ENCODE peak calls at places on chromosomes 12 and 14, in nine cellular contexts. C, F, X, R, O, D, V, W and J are unnamed samples.

GRCh38 chr12:101859664-101860607 is 17.4 kb upstream of the DRAM1 start:
- DNase-seq in C (no peak), F (no peak), X (no peak), R (no peak), O (no peak), D (peak; percentile 25), V (no peak), W (no peak), J (no peak)

GRCh38 chr12:121577443-121578180 is 3.2 kb downstream of the KDM2B start:
- DNase-seq in C (no peak), F (no peak), X (no peak), R (no peak), O (no peak), D (peak; percentile 36), V (no peak), W (peak; percentile 36), J (no peak)

GRCh38 chr12:124861492-124861891 is 2.2 kb downstream of the SCARB1 start:
- DNase-seq in C (peak; percentile 39), F (no peak), X (peak; percentile 61), R (no peak), O (peak; percentile 72), D (peak; percentile 74), V (no peak), W (peak; percentile 77), J (peak; percentile 28)

GRCh38 chr14:76514599-76514998 is 138.7 kb downstream of the ESRRB start:
- DNase-seq in C (no peak), F (peak; percentile 63), X (peak; percentile 44), R (no peak), O (no peak), D (no peak), V (peak; percentile 3), W (no peak), J (peak; percentile 40)

GRCh38 chr12:76037130-76038105 is 5.8 kb upstream of the PHLDA1 start:
- DNase-seq in C (peak; percentile 70), F (peak; percentile 48), X (peak; percentile 49), R (peak; percentile 62), O (peak; percentile 64), D (peak; percentile 86), V (peak; percentile 85), W (no peak), J (peak; percentile 85)

GRCh38 chr12:23204933-23205778 is 580.2 kb downstream of the ETNK1 start:
- DNase-seq in C (peak; percentile 14), F (peak; percentile 18), X (peak; percentile 11), R (peak; percentile 18), O (peak; percentile 40), D (peak; percentile 50), V (peak; percentile 67), W (no peak), J (peak; percentile 47)

GRCh38 chr14:70152704-70153103 is 36.0 kb downstream of the SLC8A3 start:
- DNase-seq in C (no peak), F (no peak), X (peak; percentile 23), R (no peak), O (no peak), D (no peak), V (no peak), W (no peak), J (no peak)

GRCh38 chr12:132121283-132121682 is 22.8 kb downstream of the DDX51 start:
- DNase-seq in C (no peak), F (no peak), X (no peak), R (no peak), O (no peak), D (no peak), V (no peak), W (no peak), J (no peak)

GRCh38 chr12:111838353-111838752 is 3.7 kb upstream of the MAPKAPK5 start:
- DNase-seq in C (no peak), F (no peak), X (no peak), R (no peak), O (no peak), D (peak; percentile 64), V (no peak), W (no peak), J (no peak)

GRCh38 chr12:111841750-111842555 is at the start of gene MAPKAPK5:
- DNase-seq in C (peak; percentile 82), F (peak; percentile 97), X (peak; percentile 95), R (peak; percentile 78), O (peak; percentile 92), D (peak; percentile 98), V (peak; percentile 97), W (peak; percentile 98), J (peak; percentile 99)

GRCh38 chr12:111842556-111843396 is 748 bp downstream of the MAPKAPK5 start:
- DNase-seq in C (no peak), F (peak; percentile 25), X (peak; percentile 13), R (no peak), O (no peak), D (peak; percentile 44), V (no peak), W (peak; percentile 28), J (peak; percentile 15)

GRCh38 chr12:111841236-111841749 is 735 bp upstream of the MAPKAPK5 start:
- DNase-seq in C (no peak), F (no peak), X (no peak), R (no peak), O (no peak), D (no peak), V (no peak), W (no peak), J (peak; percentile 11)

GRCh38 chr12:111840831-111841230 is 1.2 kb upstream of the MAPKAPK5 start:
- DNase-seq in C (no peak), F (no peak), X (no peak), R (no peak), O (no peak), D (peak; percentile 15), V (no peak), W (no peak), J (no peak)
- H3K4me3 ChIP-seq in C (peak overlapping the region; percentile 100), F (peak overlapping the region; percentile 71), X (peak overlapping the region; percentile 98), R (peak overlapping the region; percentile 73), O (peak overlapping the region; percentile 94), D (peak overlapping the region; percentile 93), V (peak overlapping the region; percentile 86), W (peak overlapping the region; percentile 70), J (peak overlapping the region; percentile 74)

DNA sequence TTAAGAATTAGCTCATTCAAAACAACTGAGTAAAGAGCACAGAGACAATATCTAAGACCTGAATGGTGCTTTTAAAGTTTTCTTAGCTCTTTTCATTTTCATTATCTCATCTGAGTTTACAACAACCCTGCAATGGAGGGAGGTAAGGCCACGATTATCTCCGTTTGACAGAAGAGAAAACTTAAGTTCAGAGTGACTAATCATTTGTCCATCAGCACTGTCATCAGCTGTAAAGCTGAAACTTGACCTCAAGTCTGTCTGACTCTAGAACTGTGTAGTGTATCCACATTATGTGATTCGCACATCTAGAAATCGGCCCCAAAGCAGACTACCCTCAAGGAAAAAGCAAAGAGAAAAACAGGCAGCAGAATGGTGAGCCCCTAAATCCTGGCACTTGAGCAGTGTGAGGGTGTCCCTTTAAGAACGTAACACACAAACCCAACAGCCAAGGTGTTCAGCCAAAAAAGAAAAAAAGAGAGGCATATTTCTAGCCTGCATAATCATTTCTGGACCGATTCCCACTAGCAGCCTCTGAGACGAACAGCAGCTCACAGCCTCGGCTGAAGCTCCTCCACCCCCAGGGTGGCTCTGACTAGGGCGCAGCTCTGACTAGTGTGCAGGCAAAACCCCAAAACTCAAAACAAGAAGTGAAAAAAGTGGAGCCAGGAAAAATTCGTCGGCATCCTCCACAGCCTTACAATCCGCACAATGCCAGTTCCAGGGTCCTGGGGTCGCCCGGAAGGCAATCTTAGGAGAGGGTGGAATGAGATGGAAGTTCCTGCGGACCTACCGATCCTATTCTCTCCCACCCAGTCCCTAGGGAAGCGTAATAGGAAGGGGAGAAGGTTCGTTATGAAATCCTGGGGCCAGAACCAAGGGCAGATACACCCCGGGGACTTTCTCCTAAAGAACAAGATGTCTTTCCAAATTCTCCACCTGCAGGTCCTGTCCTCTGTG is 1.5 kb downstream of the STXBP6 start:
- DNase-seq in C (no peak), F (no peak), X (no peak), R (no peak), O (no peak), D (peak; percentile 89), V (no peak), W (peak; percentile 19), J (peak; percentile 22)
- H3K4me3 ChIP-seq in C (peak overlapping the region; percentile 71), F (no peak overlapping the region), X (no peak overlapping the region), R (no peak overlapping the region), O (no peak overlapping the region), D (peak overlapping the region; percentile 72), V (no peak overlapping the region), W (peak overlapping the region; percentile 70), J (no peak overlapping the region)

GRCh38 chr14:94292526-94292871 is 569 bp downstream of the SERPINA10 start:
- DNase-seq in C (no peak), F (no peak), X (no peak), R (no peak), O (no peak), D (no peak), V (no peak), W (no peak), J (no peak)

GRCh38 chr14:94291906-94292525 is 1.1 kb downstream of the SERPINA10 start:
- DNase-seq in C (no peak), F (no peak), X (no peak), R (no peak), O (no peak), D (no peak), V (no peak), W (no peak), J (no peak)

GRCh38 chr14:94295360-94296180 is 2.5 kb upstream of the SERPINA10 start:
- DNase-seq in C (no peak), F (no peak), X (no peak), R (no peak), O (no peak), D (no peak), V (no peak), W (no peak), J (no peak)

GRCh38 chr14:94292872-94293577 is at the start of gene SERPINA10:
- DNase-seq in C (no peak), F (no peak), X (no peak), R (no peak), O (no peak), D (no peak), V (no peak), W (no peak), J (no peak)

GRCh38 chr14:94293578-94293924 is 483 bp upstream of the SERPINA10 start:
- DNase-seq in C (no peak), F (no peak), X (no peak), R (no peak), O (no peak), D (no peak), V (no peak), W (no peak), J (no peak)
- H3K4me3 ChIP-seq in C (no peak overlapping the region), F (no peak overlapping the region), X (no peak overlapping the region), R (no peak overlapping the region), O (no peak overlapping the region), D (no peak overlapping the region), V (no peak overlapping the region), W (no peak overlapping the region), J (no peak overlapping the region)

DNA sequence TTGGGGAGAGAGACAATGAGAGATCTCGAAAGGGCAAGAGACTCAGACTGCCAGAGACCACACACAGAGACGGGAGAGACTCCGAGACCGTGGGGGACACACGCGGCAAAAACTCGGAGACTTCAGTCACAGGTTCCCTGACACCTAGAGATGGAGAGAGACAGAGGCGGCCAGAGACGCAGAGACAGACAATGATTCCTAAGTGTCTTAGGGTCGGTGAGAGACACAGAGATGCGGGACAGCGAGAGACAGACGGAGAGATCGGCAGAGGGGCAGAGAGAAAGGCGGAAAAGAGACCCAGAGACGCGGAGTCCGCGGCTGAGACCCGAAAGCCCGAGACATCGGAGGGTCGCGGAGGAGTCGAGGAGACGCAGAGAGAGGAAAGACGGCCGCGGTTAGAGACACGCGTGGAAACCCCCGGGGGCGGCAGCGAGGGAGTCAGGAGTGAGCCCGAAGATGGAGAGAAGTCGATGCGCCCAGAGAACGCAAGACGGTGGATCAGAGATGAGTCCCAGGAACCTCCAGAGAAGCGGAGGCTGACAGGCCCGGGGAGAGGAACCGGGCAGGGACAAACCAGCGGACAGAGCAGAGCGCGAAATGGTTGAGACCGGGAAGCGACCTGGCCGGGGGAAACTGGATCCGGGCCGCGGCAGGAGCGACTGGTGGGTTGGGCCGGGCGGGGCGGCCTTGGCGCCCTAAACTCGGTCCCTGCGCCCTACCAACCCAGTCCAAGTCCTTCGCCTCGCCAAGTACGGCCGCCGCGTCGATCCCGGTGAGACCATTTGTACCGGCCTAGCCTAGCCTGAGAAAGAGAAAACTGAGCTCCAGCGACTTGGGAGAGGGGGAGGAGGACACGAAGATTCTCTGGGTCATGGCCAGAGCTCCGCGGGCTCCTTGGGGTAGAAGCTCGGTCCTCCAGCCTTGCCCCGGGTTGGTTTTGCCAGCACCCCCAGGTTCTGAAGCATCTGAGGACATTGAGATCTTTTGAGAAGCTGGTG is 7.6 kb downstream of the LHX5 start:
- DNase-seq in C (no peak), F (no peak), X (no peak), R (no peak), O (no peak), D (peak; percentile 31), V (no peak), W (no peak), J (peak; percentile 10)
- H3K4me3 ChIP-seq in C (no peak overlapping the region), F (peak overlapping the region; percentile 32), X (no peak overlapping the region), R (no peak overlapping the region), O (no peak overlapping the region), D (no peak overlapping the region), V (no peak overlapping the region), W (peak overlapping the region; percentile 4), J (peak overlapping the region; percentile 34)